ENCODE peak calls at places on chromosomes 13 and 19, in six cellular contexts. F is adrenal gland, V is fibroblast of lung, E is stomach, P is colonic mucosa, U is thoracic aorta. C is an unnamed sample. For H3K4me1, the result is how much of the 10 kb centered on the place peaks cover.

GRCh38 chr13:66076417-66076816 is 1153.7 kb downstream of the PCDH9 start:
- DNase-seq in F (no peak), V (peak), E (no peak), P (no peak), U (no peak), C (no peak)

GRCh38 chr13:59823495-59823894 is 340.2 kb downstream of the DIAPH3 start:
- DNase-seq in F (no peak), V (peak), E (no peak), P (no peak), U (no peak), C (no peak)

GRCh38 chr13:30791354-30791921 is 56.1 kb downstream of the ALOX5AP start:
- DNase-seq in F (no peak), V (peak), E (no peak), P (no peak), U (no peak), C (peak)

GRCh38 chr19:43624933-43625332 is 5.5 kb upstream of the ZNF428 start:
- DNase-seq in F (peak), V (peak), E (peak), P (peak), U (no peak), C (no peak)

GRCh38 chr19:1567116-1567847 is 843 bp downstream of the MEX3D start:
- DNase-seq in F (no peak), V (no peak), E (peak), P (peak), U (no peak), C (peak)

GRCh38 chr13:99421271-99421670 is 80.0 kb upstream of the TM9SF2 start:
- DNase-seq in F (no peak), V (no peak), E (peak), P (no peak), U (no peak), C (no peak)

GRCh38 chr13:41561179-41561578 is 103.8 kb downstream of the RGCC start:
- DNase-seq in F (no peak), V (peak), E (no peak), P (no peak), U (no peak), C (no peak)

GRCh38 chr13:26967119-26968038 is 204.2 kb downstream of the USP12 start:
- DNase-seq in F (peak), V (peak), E (no peak), P (no peak), U (no peak), C (peak)

GRCh38 chr19:13300421-13301030 is 150.3 kb downstream of the IER2 start:
- DNase-seq in F (no peak), V (no peak), E (no peak), P (no peak), U (no peak), C (no peak)

GRCh38 chr19:13299838-13300237 is 149.6 kb downstream of the IER2 start:
- DNase-seq in F (no peak), V (no peak), E (no peak), P (no peak), U (no peak), C (no peak)

GRCh38 chr19:13303381-13304129 is 153.3 kb downstream of the IER2 start:
- DNase-seq in F (no peak), V (no peak), E (no peak), P (no peak), U (no peak), C (no peak)

GRCh38 chr19:13301627-13302334 is 151.6 kb downstream of the IER2 start:
- DNase-seq in F (no peak), V (no peak), E (no peak), P (no peak), U (no peak), C (no peak)

GRCh38 chr19:13302521-13303270 is 152.5 kb downstream of the IER2 start:
- DNase-seq in F (no peak), V (no peak), E (no peak), P (no peak), U (no peak), C (no peak)
- TF ChIP-seq CTCF in F (no peak), V (no peak), E (no peak), P (no peak), U (no peak), C (no peak)

DNA sequence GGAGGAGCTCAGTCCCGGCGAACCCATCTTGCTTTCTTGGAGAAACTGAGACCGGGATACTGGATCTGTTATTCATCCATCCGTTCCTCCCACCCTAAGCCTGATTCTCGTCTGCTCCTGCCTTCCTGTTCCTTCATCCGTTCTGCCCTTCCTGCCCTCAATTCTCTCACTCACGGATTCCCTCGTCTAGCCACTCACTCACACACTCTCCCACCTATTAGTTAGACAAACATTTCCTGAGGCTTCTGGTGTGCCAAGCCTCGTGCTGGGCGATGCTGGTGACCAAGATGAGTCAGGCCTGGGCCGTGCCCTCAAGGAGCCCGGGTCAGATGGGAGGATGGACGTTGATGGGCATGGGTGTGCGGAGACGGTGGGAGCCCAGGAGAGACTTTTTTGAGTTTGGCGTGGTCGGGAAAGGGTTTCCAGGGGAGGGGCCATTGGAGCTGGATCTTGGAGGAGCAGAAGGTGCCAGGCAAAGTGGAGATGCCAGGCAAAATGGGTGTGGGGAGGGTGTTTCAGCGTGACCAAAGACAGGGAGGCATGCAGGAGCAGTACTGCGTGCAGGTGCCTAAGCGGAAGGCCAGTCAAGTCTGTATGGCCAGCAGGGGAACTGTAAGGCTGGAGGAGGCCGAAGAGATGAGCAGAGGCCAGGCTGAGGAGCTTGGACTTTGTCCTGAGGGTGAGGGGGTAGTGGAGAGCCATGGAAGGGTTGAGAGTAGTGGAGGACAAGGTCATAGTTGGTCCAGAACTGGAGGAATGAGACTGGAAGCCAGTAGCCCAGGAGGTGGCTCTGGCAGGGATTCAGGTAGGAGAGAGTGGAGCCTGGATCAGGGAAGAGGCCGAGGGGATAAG is 7.4 kb upstream of the CNFN start:
- DNase-seq in F (no peak), V (no peak), E (no peak), P (peak), U (no peak), C (no peak)
- H3K4me3 ChIP-seq in F (no peak), V (peak), E (peak), P (peak), U (peak), C (peak)

DNA sequence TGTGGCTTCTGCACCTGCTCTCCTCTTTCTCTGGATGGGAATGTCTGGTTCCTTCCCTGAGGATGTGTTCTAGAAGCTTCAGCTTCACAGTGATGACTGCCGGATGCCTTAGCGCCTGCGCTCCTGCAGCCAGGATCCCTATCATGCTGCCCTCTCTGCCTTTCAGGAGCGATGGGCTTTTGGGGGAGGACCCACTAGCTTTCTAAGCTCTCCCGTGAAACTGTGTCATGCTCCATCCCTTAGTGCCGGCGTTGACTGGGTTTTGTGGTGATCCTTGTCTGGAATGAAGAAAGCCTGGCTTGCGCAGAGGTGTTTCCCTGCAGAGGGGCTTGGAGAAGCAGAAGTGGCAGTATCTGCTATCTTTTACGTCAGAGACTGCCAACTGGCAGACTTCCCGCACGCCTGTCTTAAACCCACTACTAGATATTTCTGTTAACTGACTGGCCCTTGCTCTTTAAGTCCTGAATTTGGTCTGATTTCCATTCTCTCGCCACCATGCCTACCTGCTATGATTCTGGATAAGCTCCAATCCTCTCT is 3.8 kb upstream of the KMT2B start:
- DNase-seq in F (no peak), V (no peak), E (no peak), P (no peak), U (no peak), C (no peak)
- H3K4me1 ChIP-seq in F (under half), V (under half), E (under half), P (under half), U (under half), C (under half)

GRCh38 chr13:20035130-20035529 is 76.6 kb downstream of the ZMYM2 start:
- DNase-seq in F (no peak), V (peak), E (no peak), P (no peak), U (no peak), C (no peak)
- TF ChIP-seq CTCF in F (peak), V (no peak), E (no peak), P (no peak), U (no peak), C (peak)

GRCh38 chr13:68708336-68708908 is 1399.2 kb upstream of the ATXN8OS start:
- DNase-seq in F (no peak), V (no peak), E (no peak), P (no peak), U (no peak), C (no peak)

GRCh38 chr13:68714292-68714691 is 1393.3 kb upstream of the ATXN8OS start:
- DNase-seq in F (no peak), V (no peak), E (no peak), P (no peak), U (no peak), C (no peak)

GRCh38 chr13:68715651-68716050 is 1392.0 kb upstream of the ATXN8OS start:
- DNase-seq in F (no peak), V (no peak), E (no peak), P (no peak), U (no peak), C (peak)

GRCh38 chr13:68713394-68713793 is 1394.2 kb upstream of the ATXN8OS start:
- DNase-seq in F (no peak), V (no peak), E (no peak), P (no peak), U (no peak), C (no peak)
- H3K4me3 ChIP-seq in F (no peak), V (no peak), E (no peak), P (no peak), U (no peak), C (no peak)